ENCODE peak calls at places on chromosomes 12 and 14, in six cellular contexts. Z is GM12891; V is upper lobe of right lung; J is T-cell; G is activated CD4-positive, alpha-beta T cell treated with anti-CD3 and anti-CD28 coated beads, Interleukin-2, amount 50 U/mL, for 24 hours; Y is CMK. B is an unnamed sample.

GRCh38 chr12:124423683-124424515 is 129.0 kb downstream of the RFLNA start:
- DNase-seq in Z (no peak), V (no peak), J (peak; percentile 41), G (no peak), Y (no peak), B (no peak)

GRCh38 chr12:32895688-32896437 is 714 bp downstream of the PKP2 start:
- DNase-seq in Z (no peak), V (no peak), J (no peak), G (no peak), Y (no peak), B (no peak)

GRCh38 chr12:2844786-2845185 is 10.0 kb upstream of the NRIP2 start:
- DNase-seq in Z (no peak), V (no peak), J (no peak), G (no peak), Y (no peak), B (no peak)

GRCh38 chr14:104532191-104532555 is 47.4 kb upstream of the C14orf180 start:
- DNase-seq in Z (no peak), V (no peak), J (no peak), G (no peak), Y (no peak), B (no peak)

GRCh38 chr14:98494582-98494981 is 777.4 kb downstream of the BCL11B start:
- DNase-seq in Z (no peak), V (no peak), J (no peak), G (no peak), Y (no peak), B (no peak)

GRCh38 chr14:68463705-68464104 is 329.2 kb downstream of the ZFP36L1 start:
- DNase-seq in Z (no peak), V (no peak), J (no peak), G (no peak), Y (no peak), B (no peak)

GRCh38 chr12:117660896-117661295 is 299.5 kb upstream of the NOS1 start:
- DNase-seq in Z (no peak), V (no peak), J (no peak), G (no peak), Y (no peak), B (no peak)

GRCh38 chr12:100716949-100717732 is 77.4 kb upstream of the ANO4 start:
- DNase-seq in Z (peak; percentile 15), V (no peak), J (no peak), G (no peak), Y (no peak), B (no peak)

GRCh38 chr14:51822499-51822898 is 37.9 kb upstream of the GNG2 start:
- DNase-seq in Z (no peak), V (no peak), J (no peak), G (no peak), Y (no peak), B (no peak)

GRCh38 chr12:108584456-108585065 is 13.3 kb downstream of the TMEM119 start:
- DNase-seq in Z (no peak), V (no peak), J (no peak), G (no peak), Y (no peak), B (no peak)

GRCh38 chr14:97266653-97267052 is 469.5 kb downstream of the VRK1 start:
- DNase-seq in Z (no peak), V (no peak), J (no peak), G (no peak), Y (no peak), B (no peak)

GRCh38 chr12:49970658-49971057 is 2.1 kb upstream of the AQP6 start:
- DNase-seq in Z (no peak), V (no peak), J (no peak), G (no peak), Y (no peak), B (no peak)

GRCh38 chr14:41570415-41571155 is 36.1 kb upstream of the LRFN5 start:
- DNase-seq in Z (no peak), V (no peak), J (no peak), G (no peak), Y (no peak), B (no peak)

GRCh38 chr12:4272976-4273650 is 449 bp upstream of the CCND2 start:
- DNase-seq in Z (no peak), V (no peak), J (no peak), G (peak; percentile 32), Y (no peak), B (no peak)

GRCh38 chr14:54116972-54117371 is 160.3 kb upstream of the BMP4 start:
- DNase-seq in Z (no peak), V (no peak), J (no peak), G (no peak), Y (no peak), B (no peak)

GRCh38 chr14:96867634-96868033 is 70.5 kb downstream of the VRK1 start:
- DNase-seq in Z (no peak), V (no peak), J (no peak), G (no peak), Y (no peak), B (no peak)

GRCh38 chr14:37553935-37554550 is 41.0 kb downstream of the FOXA1 start:
- DNase-seq in Z (no peak), V (no peak), J (no peak), G (no peak), Y (no peak), B (no peak)